ENCODE peak calls at places on chromosomes 2 and 18, in nine cellular contexts. P is uterus; K is heart left ventricle; I is cardiac muscle cell; E is CD4-positive, alpha-beta T cell; G is PC-3; Q is ovary; D is hepatocyte; Z is A549. X is an unnamed sample.

GRCh38 chr2:99066602-99067001 is 74.9 kb upstream of the C2orf15 start:
- DNase-seq in P (no peak), K (no peak), I (peak; percentile 73), E (no peak), G (peak; percentile 49), Q (no peak), D (peak; percentile 67), Z (peak; percentile 59), X (peak; percentile 33)

GRCh38 chr18:2104620-2105462 is 466.5 kb downstream of the METTL4 start:
- DNase-seq in P (no peak), K (peak; percentile 21), I (peak; percentile 73), E (peak; percentile 42), G (peak; percentile 64), Q (no peak), D (peak; percentile 56), Z (peak; percentile 42), X (peak; percentile 51)

GRCh38 chr2:147714582-147714981 is 130.2 kb upstream of the ACVR2A start:
- DNase-seq in P (no peak), K (no peak), I (no peak), E (no peak), G (no peak), Q (no peak), D (no peak), Z (no peak), X (no peak)

GRCh38 chr2:207503234-207503633 is 26.5 kb upstream of the CREB1 start:
- DNase-seq in P (no peak), K (peak; percentile 45), I (peak; percentile 82), E (no peak), G (no peak), Q (no peak), D (no peak), Z (no peak), X (no peak)

GRCh38 chr2:234451852-234452625 is 44.8 kb downstream of the ARL4C start:
- DNase-seq in P (no peak), K (no peak), I (peak; percentile 88), E (no peak), G (peak; percentile 68), Q (no peak), D (peak; percentile 28), Z (peak; percentile 63), X (no peak)

GRCh38 chr2:7672027-7672684 is 754.9 kb downstream of the RNF144A start:
- DNase-seq in P (no peak), K (peak; percentile 28), I (peak; percentile 54), E (peak; percentile 49), G (peak; percentile 88), Q (no peak), D (peak; percentile 61), Z (peak; percentile 75), X (peak; percentile 73)

GRCh38 chr2:176020400-176020799 is 18.3 kb upstream of the LNPK start:
- DNase-seq in P (no peak), K (no peak), I (no peak), E (no peak), G (no peak), Q (no peak), D (no peak), Z (no peak), X (no peak)

GRCh38 chr2:15748736-15749323 is 157.2 kb downstream of the DDX1 start:
- DNase-seq in P (no peak), K (no peak), I (peak; percentile 56), E (no peak), G (peak; percentile 33), Q (no peak), D (peak; percentile 54), Z (peak; percentile 74), X (peak; percentile 74)

GRCh38 chr2:218961651-218962570 is 2.4 kb downstream of the CDK5R2 start:
- DNase-seq in P (no peak), K (no peak), I (no peak), E (no peak), G (no peak), Q (no peak), D (no peak), Z (no peak), X (peak; percentile 90)

DNA sequence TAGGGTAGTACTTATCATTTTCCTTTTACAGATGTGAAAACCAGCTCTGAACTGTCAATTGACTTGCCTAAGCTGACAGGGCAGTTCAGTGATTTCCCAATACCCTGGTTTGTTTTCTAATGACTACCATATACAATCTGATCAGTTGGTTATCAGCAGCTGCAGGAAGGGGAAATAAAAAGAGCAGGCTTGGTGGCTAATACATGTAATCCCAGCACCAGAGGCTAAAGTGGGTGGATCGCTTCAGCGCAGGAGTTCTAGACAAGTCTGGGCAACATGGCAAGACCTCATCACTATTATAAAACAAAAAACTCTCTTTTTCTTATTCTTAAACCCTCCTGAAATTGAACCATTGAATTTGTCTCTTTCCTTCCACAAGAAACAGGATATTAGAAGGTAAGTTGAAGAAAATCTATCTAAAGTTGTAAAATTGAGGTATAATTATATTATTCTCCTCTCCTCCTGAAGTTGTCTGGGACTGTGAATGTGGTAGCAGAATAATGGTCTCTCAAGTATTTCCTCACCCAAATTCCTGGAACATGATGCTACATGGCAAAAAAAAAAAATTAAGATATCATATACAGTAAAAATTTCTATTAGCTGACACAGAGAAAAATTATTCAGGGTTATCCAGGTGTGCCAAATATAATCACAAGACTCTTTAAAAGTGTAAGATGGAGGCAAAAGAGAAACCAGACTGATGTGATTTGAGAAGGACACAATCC is 1441.6 kb downstream of the SUCLG1 start:
- DNase-seq in P (no peak), K (no peak), I (peak; percentile 34), E (no peak), G (no peak), Q (no peak), D (no peak), Z (no peak), X (no peak)
- H3K9me3 ChIP-seq in P (no peaks in the 10 kb centered on the region), K (no peaks in the 10 kb centered on the region), I (no peaks in the 10 kb centered on the region), E (no peaks in the 10 kb centered on the region), G (no peaks in the 10 kb centered on the region), Q (no peaks in the 10 kb centered on the region), D (no peaks in the 10 kb centered on the region), Z (peaks cover 8% of the 10 kb centered on the region), X (no peaks in the 10 kb centered on the region)

GRCh38 chr18:54251606-54252400 is 17.5 kb upstream of the POLI start:
- DNase-seq in P (no peak), K (no peak), I (no peak), E (no peak), G (no peak), Q (no peak), D (no peak), Z (no peak), X (no peak)
- H3K27ac ChIP-seq in P (no peak overlapping the region), K (peak overlapping the region; percentile 78), I (no peak overlapping the region), E (no peak overlapping the region), G (no peak overlapping the region), Q (no peak overlapping the region), D (no peak overlapping the region), Z (no peak overlapping the region), X (no peak overlapping the region)

DNA sequence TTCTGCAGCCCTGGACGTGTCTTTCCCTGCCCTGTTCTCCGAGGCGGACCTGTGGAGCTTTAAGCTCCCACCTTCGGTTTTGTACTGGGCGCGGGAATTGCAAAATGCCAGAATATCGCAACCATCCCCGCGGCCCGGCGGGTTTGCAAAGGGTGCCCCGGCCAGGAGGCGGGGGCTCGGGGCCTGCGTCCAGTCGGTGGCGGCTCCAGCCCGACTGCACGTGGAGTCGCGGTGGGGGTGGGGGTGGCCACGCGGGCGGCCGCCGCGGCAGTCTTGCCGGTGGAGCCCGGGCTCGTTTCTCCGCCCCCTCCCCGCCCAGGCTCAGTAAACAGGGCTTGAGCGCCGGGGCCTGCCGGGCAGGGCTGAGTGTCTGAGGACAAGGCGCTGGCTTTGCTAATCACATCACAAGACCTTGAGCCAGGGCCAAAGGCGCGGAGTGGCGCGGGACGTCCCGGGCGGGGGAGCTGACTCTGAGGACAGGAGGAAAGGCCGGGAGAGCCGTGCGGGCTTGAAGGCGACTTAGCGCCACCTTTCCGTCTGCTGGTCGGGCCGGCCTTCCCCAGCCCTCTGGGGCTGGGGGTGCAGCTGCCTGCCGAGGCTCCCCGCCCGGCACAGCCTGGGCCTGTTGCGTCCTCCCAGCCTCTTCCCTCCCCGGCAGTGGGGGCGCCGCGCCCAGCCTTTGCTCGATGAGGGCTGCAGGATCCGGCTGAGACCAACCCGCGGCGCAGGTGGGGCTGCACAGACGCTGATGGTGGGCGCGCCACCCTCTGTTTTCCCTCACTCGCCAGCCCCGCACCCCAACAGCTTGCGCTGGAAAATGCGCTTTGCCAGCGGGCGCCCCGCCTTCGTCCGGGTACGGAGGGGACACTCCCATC is 786 bp upstream of the ZFP36L2 start:
- DNase-seq in P (peak; percentile 93), K (peak; percentile 92), I (peak; percentile 93), E (peak; percentile 70), G (peak; percentile 82), Q (peak; percentile 93), D (peak; percentile 94), Z (peak; percentile 92), X (peak; percentile 94)
- TF ChIP-seq CTCF in P (no peak), K (peak; percentile 51), I (no peak), E (no peak), G (peak; percentile 42), Q (peak; percentile 40), D (peak; percentile 51), Z (peak; percentile 39), X (peak; percentile 37)

DNA sequence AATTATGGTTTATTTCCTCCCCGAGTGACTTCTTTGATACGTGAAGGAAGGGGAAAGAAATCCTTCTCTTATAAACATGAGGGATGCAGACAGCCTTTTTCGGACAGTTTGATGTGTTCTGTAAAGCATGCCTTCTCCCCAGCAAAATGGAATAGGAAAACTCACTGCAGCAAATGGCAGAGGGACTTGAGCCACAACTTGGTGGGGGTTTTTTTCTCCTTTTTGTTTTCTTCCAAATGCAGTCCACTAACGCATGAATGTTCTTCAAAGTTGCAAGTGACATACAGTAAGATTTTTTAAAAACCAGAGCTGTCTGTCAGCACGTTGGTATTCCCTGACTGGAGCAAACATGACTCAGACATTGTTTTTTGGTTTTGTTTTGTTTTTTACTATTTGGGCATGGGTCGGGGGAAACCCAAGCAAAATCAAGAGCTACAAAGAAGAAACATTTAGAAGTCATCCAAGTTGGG is 623 bp upstream of the CCDC88A start:
- DNase-seq in P (no peak), K (no peak), I (no peak), E (no peak), G (peak; percentile 22), Q (no peak), D (no peak), Z (no peak), X (no peak)
- H3K9me3 ChIP-seq in P (no peaks in the 10 kb centered on the region), K (no peaks in the 10 kb centered on the region), I (no peaks in the 10 kb centered on the region), E (no peaks in the 10 kb centered on the region), G (no peaks in the 10 kb centered on the region), Q (no peaks in the 10 kb centered on the region), D (no peaks in the 10 kb centered on the region), Z (no peaks in the 10 kb centered on the region), X (no peaks in the 10 kb centered on the region)

GRCh38 chr2:46724107-46724506 is 191.5 kb downstream of the MCFD2 start:
- DNase-seq in P (no peak), K (no peak), I (no peak), E (no peak), G (no peak), Q (no peak), D (no peak), Z (no peak), X (no peak)
- H3K27ac ChIP-seq in P (peak overlapping the region; percentile 51), K (no peak overlapping the region), I (no peak overlapping the region), E (no peak overlapping the region), G (no peak overlapping the region), Q (no peak overlapping the region), D (no peak overlapping the region), Z (no peak overlapping the region), X (no peak overlapping the region)

X was measured in WERI-Rb-1.